ENCODE peak calls at places on chromosome 14, in seven cellular contexts. J is Panc1, P is HL-60, N is H9, I is Peyer's patch, R is substantia nigra, X is neural progenitor cell. S is an unnamed sample.

GRCh38 chr14:45610303-45610702 is 357.3 kb upstream of the MIS18BP1 start:
- DNase-seq in J (no peak), P (no peak), N (no peak), I (no peak), R (no peak), X (peak), S (no peak)

GRCh38 chr14:76644875-76645518 is 116.3 kb upstream of the VASH1 start:
- DNase-seq in J (no peak), P (peak), N (peak), I (no peak), R (no peak), X (peak), S (peak)

GRCh38 chr14:53338192-53338591 is 185.1 kb upstream of the DDHD1 start:
- DNase-seq in J (no peak), P (no peak), N (no peak), I (no peak), R (no peak), X (no peak), S (no peak)

GRCh38 chr14:32073537-32074189 is 3.4 kb upstream of the ARHGAP5 start:
- DNase-seq in J (peak), P (peak), N (no peak), I (no peak), R (peak), X (peak), S (no peak)

GRCh38 chr14:106845286-106846087 is 1319.1 kb downstream of the TMEM121 start:
- DNase-seq in J (no peak), P (peak), N (no peak), I (peak), R (no peak), X (no peak), S (no peak)

GRCh38 chr14:44453433-44454171 is 53.5 kb downstream of the FSCB start:
- DNase-seq in J (no peak), P (no peak), N (no peak), I (no peak), R (no peak), X (no peak), S (no peak)

GRCh38 chr14:100400115-100400514 is 77.0 kb downstream of the SLC25A47 start:
- DNase-seq in J (no peak), P (no peak), N (no peak), I (peak), R (no peak), X (no peak), S (no peak)

GRCh38 chr14:50452979-50453705 is 56.5 kb upstream of the CDKL1 start:
- DNase-seq in J (no peak), P (no peak), N (no peak), I (no peak), R (no peak), X (no peak), S (no peak)

GRCh38 chr14:91376547-91377477 is 40.8 kb downstream of the CCDC88C start:
- DNase-seq in J (no peak), P (no peak), N (no peak), I (no peak), R (no peak), X (no peak), S (no peak)

GRCh38 chr14:89720076-89720687 is 234.3 kb downstream of the EFCAB11 start:
- DNase-seq in J (no peak), P (peak), N (no peak), I (no peak), R (no peak), X (no peak), S (no peak)

GRCh38 chr14:99753225-99754140 is 39.7 kb upstream of the EML1 start:
- DNase-seq in J (no peak), P (no peak), N (no peak), I (peak), R (no peak), X (peak), S (no peak)

GRCh38 chr14:98444077-98444476 is 827.9 kb downstream of the BCL11B start:
- DNase-seq in J (no peak), P (no peak), N (no peak), I (no peak), R (no peak), X (no peak), S (no peak)

GRCh38 chr14:68684466-68685418 is 108.1 kb downstream of the ZFP36L1 start:
- DNase-seq in J (no peak), P (no peak), N (no peak), I (no peak), R (no peak), X (no peak), S (no peak)

GRCh38 chr14:68683326-68683725 is 109.5 kb downstream of the ZFP36L1 start:
- DNase-seq in J (no peak), P (no peak), N (no peak), I (no peak), R (no peak), X (no peak), S (no peak)

GRCh38 chr14:68681256-68681655 is 111.6 kb downstream of the ZFP36L1 start:
- DNase-seq in J (no peak), P (no peak), N (no peak), I (no peak), R (no peak), X (no peak), S (no peak)

GRCh38 chr14:68680541-68681051 is 112.3 kb downstream of the ZFP36L1 start:
- DNase-seq in J (no peak), P (no peak), N (no peak), I (no peak), R (no peak), X (no peak), S (no peak)

GRCh38 chr14:68682166-68683103 is 110.4 kb downstream of the ZFP36L1 start:
- DNase-seq in J (no peak), P (peak), N (no peak), I (no peak), R (no peak), X (no peak), S (no peak)
- H3K27ac ChIP-seq in J (no peak), P (peak), N (no peak), I (peak), R (peak), X (no peak), S (no peak)

DNA sequence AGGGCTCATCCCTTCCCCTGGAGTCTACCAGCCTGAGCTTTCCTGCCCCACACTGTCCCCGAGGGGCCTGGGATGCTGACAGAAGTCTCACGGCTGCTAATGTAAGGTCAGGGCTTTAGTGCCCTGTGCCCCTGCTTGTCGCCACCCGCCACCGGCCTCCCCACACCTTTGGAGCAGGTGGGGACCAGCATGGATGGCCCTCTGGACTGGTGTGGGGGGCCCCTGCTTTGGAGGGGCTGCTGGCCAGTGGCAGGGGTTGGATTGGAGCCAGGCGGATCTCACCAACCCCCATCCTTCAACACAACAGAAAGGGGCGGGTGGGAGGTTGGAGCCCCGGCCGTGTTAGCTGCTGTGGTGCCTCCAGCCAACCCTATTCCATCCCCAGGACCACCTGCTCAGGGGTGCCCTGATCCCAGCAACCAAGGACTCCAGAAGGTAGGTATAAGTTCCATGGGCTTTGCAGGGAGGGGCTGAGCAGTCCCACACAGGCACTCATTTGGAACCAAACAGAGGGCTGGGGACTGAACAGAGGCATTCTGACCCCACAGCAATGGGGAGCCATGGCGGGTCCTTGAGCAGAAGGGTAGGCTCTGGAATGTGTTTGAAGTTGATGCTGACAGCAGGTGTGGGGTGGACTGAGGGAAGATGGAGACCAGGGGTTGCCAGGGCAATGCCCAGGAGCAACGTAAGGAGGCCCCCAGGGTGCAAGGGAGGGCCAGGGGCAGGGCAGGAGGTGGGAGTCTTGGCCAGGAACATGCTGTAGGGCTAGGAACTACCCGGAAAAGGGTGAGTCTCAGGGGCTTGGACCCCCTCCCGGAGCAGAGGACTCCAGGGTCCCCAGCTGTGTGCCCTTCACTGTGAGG is 145.1 kb upstream of the C14orf180 start:
- DNase-seq in J (no peak), P (no peak), N (peak), I (no peak), R (no peak), X (no peak), S (no peak)
- H3K27ac ChIP-seq in J (no peak), P (no peak), N (no peak), I (no peak), R (no peak), X (no peak), S (no peak)

GRCh38 chr14:55274760-55275159 is 3.5 kb downstream of the FBXO34 start:
- DNase-seq in J (no peak), P (no peak), N (no peak), I (no peak), R (no peak), X (no peak), S (no peak)
- H3K27ac ChIP-seq in J (no peak), P (no peak), N (no peak), I (no peak), R (no peak), X (no peak), S (no peak)

DNA sequence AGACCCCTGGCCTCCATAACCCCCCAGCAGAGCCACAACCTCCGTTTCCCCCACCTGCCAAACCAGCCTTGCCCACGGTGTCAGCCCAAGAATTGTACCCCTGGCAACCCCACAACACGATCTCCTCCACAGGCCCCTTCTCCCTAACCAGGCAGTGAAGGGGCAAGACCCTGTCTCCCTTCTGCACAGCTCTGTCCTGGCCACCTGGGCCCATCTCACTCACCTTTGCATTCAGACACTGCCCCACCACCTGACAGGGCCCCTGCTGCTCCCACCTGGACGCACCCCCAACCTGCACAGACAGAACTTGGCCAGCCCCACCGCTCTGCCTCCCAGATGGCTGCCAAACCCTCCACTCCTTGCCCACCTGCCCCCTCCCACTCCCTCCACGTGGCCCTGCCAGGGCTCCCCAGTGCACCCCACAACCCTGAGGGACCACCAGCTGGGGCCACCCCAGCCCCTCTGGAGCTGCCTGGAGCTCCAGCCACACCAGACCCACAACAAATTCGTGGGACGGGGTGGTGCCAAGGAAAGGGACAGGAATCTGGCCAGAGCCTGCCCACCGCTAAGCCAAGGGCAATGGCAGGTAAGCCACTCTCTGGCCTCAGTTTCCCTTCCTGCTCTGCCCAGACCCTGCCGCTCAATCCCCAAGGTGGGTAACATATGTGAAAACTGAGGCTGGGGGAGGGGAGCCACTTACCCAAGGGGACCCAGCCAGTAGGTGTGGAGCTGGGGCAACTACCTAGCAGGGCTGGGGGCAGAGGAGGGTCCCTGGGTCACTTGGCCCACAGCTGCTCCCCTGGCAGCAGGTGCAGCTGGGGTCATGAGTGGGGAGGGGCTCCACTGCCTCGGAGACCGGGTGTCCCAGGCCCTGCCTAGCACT is 11.7 kb downstream of the AHNAK2 start:
- DNase-seq in J (no peak), P (no peak), N (no peak), I (no peak), R (no peak), X (no peak), S (no peak)
- H3K27ac ChIP-seq in J (peak), P (no peak), N (no peak), I (peak), R (no peak), X (no peak), S (no peak)

DNA sequence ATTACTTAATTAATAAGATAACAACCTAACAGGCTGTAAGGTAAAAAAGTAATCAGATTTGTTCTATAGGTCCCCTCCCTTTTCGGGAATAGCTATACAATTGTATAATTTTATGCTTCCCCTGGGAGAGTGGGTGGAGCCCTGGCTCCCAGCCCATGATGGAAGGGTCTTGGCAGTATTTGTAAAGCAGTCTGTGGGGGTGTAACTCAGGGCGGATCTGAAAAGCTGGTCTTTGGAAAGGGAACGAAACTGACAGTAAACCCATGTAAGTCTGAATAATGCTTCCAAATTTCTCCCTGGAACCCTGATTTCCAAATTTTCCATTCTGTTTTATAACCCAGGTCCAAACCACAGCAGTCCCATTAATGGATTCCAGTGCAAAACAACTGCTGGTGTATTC is 110.4 kb downstream of the DAD1 start:
- DNase-seq in J (no peak), P (no peak), N (no peak), I (no peak), R (no peak), X (no peak), S (no peak)
- H3K27ac ChIP-seq in J (no peak), P (no peak), N (no peak), I (no peak), R (no peak), X (peak), S (no peak)

DNA sequence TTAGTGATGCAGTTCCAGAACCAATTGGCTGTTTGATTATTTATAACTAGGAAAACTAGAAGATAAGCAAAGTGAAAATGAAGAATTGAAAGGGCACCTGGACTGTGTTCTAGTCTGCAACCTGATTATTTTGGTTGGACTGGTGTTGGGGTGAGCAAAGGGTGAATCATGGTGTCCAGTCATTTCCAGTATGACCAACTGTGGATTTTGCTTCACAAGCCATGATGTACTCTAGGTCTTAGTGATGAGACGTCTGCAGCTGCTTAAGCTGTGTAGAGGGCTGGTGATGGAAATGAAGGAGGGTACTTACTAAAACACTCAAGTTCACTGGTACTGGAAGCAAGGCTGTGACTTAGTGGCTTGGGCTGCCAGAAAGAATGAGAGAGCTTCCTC is 193.2 kb upstream of the FRMD6 start:
- DNase-seq in J (peak), P (no peak), N (no peak), I (no peak), R (no peak), X (no peak), S (no peak)
- H3K27ac ChIP-seq in J (no peak), P (no peak), N (no peak), I (no peak), R (no peak), X (no peak), S (no peak)

GRCh38 chr14:24088095-24088494 is 6.0 kb upstream of the PCK2 start:
- DNase-seq in J (no peak), P (no peak), N (no peak), I (peak), R (no peak), X (no peak), S (no peak)
- H3K27ac ChIP-seq in J (no peak), P (no peak), N (no peak), I (no peak), R (no peak), X (no peak), S (no peak)